ENCODE peak calls at places on chromosomes 7 and 10, in nine cellular contexts. M is suprapubic skin, C is prostate gland, F is Panc1, L is cardiac muscle cell, T is PC-9, V is tibial artery, D is adrenal gland, U is endothelial cell of umbilical vein. P is an unnamed sample. For H3K9me3 and H3K4me1, the result is how much of the 10 kb centered on the place peaks cover.

GRCh38 chr7:128410092-128410665 is 397 bp upstream of the IMPDH1 start:
- DNase-seq in C (peak), M (peak), D (peak), L (peak), T (peak), F (peak), U (peak), V (no peak), P (peak)

GRCh38 chr7:108030536-108030935 is 27.6 kb upstream of the LAMB1 start:
- DNase-seq in L (no peak), M (no peak), D (no peak), T (no peak), V (no peak), U (no peak), F (no peak), C (no peak), P (no peak)

GRCh38 chr10:44278669-44279337 is 106.1 kb downstream of the CXCL12 start:
- DNase-seq in F (no peak), M (no peak), D (peak), C (no peak), U (no peak), T (no peak), L (no peak), V (no peak), P (no peak)

GRCh38 chr7:94182066-94182465 is 177.9 kb upstream of the BET1 start:
- DNase-seq in L (no peak), M (no peak), V (no peak), C (no peak), F (peak), D (no peak), T (peak), U (peak), P (peak)

GRCh38 chr7:7454000-7454399 is 81.7 kb downstream of the COL28A1 start:
- DNase-seq in C (no peak), M (no peak), L (no peak), F (no peak), D (no peak), U (no peak), T (no peak), V (no peak), P (no peak)

GRCh38 chr10:35768011-35768410 is 125.9 kb upstream of the FZD8 start:
- DNase-seq in F (no peak), D (no peak), V (no peak), U (no peak), C (no peak), L (no peak), T (no peak), M (no peak), P (no peak)

GRCh38 chr10:123550680-123551096 is 115.5 kb upstream of the GPR26 start:
- DNase-seq in U (no peak), D (no peak), C (no peak), F (no peak), L (no peak), T (no peak), V (no peak), M (peak), P (no peak)

GRCh38 chr7:154343778-154344412 is 291.7 kb downstream of the DPP6 start:
- DNase-seq in F (no peak), U (no peak), V (no peak), D (no peak), T (no peak), M (no peak), C (no peak), L (no peak), P (no peak)

GRCh38 chr7:155997431-155998327 is 185.4 kb upstream of the SHH start:
- DNase-seq in L (no peak), T (no peak), D (peak), C (no peak), F (no peak), V (no peak), M (no peak), U (no peak), P (no peak)

GRCh38 chr10:132866601-132867381 is 75.6 kb downstream of the CFAP46 start:
- DNase-seq in V (peak), C (no peak), F (no peak), U (no peak), M (peak), D (no peak), L (no peak), T (no peak), P (no peak)

GRCh38 chr10:65348637-65349036 is 1577.2 kb upstream of the LRRTM3 start:
- DNase-seq in F (no peak), L (no peak), U (no peak), T (no peak), V (no peak), C (no peak), M (no peak), D (no peak), P (no peak)

GRCh38 chr7:101880536-101881443 is 63.4 kb downstream of the CUX1 start:
- DNase-seq in U (peak), V (no peak), T (no peak), F (peak), D (no peak), L (no peak), M (no peak), C (peak), P (no peak)

GRCh38 chr7:3730271-3730670 is 429.2 kb downstream of the SDK1 start:
- DNase-seq in D (no peak), F (no peak), T (no peak), V (no peak), C (no peak), L (no peak), U (no peak), M (no peak), P (no peak)

GRCh38 chr10:45557275-45557905 is 115.2 kb downstream of the ZFAND4 start:
- DNase-seq in C (no peak), M (no peak), T (no peak), F (no peak), V (no peak), D (no peak), L (no peak), U (peak), P (no peak)

GRCh38 chr7:2955177-2955768 is 88.4 kb downstream of the CARD11 start:
- DNase-seq in U (no peak), V (peak), F (no peak), D (no peak), L (no peak), M (no peak), T (no peak), C (no peak), P (no peak)

GRCh38 chr7:100942038-100942774 is 7.1 kb upstream of the MUC3A start:
- DNase-seq in C (peak), U (peak), D (no peak), T (no peak), F (peak), M (no peak), L (no peak), V (no peak), P (no peak)

GRCh38 chr10:60718891-60719290 is 59.4 kb upstream of the CDK1 start:
- DNase-seq in C (no peak), U (no peak), F (no peak), L (no peak), T (no peak), V (no peak), D (no peak), M (no peak), P (no peak)

GRCh38 chr10:5944389-5945202 is 32.7 kb downstream of the IL15RA start:
- DNase-seq in L (no peak), T (peak), U (peak), M (peak), F (peak), C (peak), D (peak), V (peak), P (no peak)

GRCh38 chr7:113659419-113659818 is 259.4 kb downstream of the PPP1R3A start:
- DNase-seq in T (no peak), C (no peak), D (no peak), V (no peak), F (no peak), M (no peak), L (no peak), U (no peak), P (no peak)

GRCh38 chr10:31928531-31929259 is at the start of gene ARHGAP12:
- DNase-seq in T (peak), U (peak), V (peak), F (no peak), C (peak), M (peak), D (peak), L (peak), P (peak)

GRCh38 chr10:100864981-100865380 is 47.8 kb upstream of the SLF2 start:
- DNase-seq in U (no peak), M (no peak), C (no peak), V (no peak), D (no peak), T (no peak), L (no peak), F (no peak), P (no peak)

GRCh38 chr10:100019824-100020160 is 10.0 kb upstream of the DNMBP start:
- DNase-seq in D (no peak), C (no peak), T (no peak), L (no peak), V (no peak), F (no peak), M (no peak), U (no peak), P (no peak)

GRCh38 chr10:23742807-23743206 is 303.9 kb downstream of the OTUD1 start:
- DNase-seq in U (no peak), M (no peak), V (no peak), T (no peak), C (peak), D (no peak), F (no peak), L (no peak), P (no peak)

GRCh38 chr7:45715471-45716352 is 141.5 kb downstream of the ADCY1 start:
- DNase-seq in L (no peak), T (no peak), U (no peak), D (no peak), C (no peak), M (no peak), V (no peak), F (no peak), P (no peak)

GRCh38 chr7:55969391-55969790 is 5.0 kb downstream of the NIPSNAP2 start:
- DNase-seq in T (no peak), F (no peak), D (no peak), C (no peak), U (no peak), L (no peak), V (no peak), M (no peak), P (no peak)

GRCh38 chr10:104935656-104936055 is 294.6 kb downstream of the SORCS3 start:
- DNase-seq in F (no peak), D (no peak), L (no peak), U (no peak), C (no peak), M (no peak), V (no peak), T (no peak), P (no peak)

GRCh38 chr7:148435715-148436114 is 154.9 kb upstream of the C7orf33 start:
- DNase-seq in V (no peak), D (no peak), L (no peak), F (no peak), U (no peak), M (no peak), T (no peak), C (no peak), P (no peak)

DNA sequence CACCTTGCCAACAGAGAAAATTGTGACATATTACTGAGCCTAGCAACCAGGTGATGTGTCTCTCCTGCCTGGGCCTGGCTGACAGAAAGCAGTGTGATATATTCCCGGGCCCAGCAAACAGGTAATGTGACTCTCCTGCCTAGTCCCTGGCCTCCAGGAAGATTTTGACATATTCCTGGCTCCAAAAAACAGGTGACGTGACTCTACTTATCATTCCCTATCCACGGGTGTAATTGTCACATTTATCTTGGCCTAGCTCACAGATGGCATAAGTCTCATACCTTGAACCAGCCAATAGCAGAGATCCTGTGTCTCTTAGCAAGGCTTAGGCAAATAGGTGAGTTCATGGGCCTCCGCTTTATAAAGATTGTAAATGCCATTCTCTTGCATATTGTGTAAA is 49.6 kb upstream of the ZNF680 start:
- DNase-seq in F (no peak), T (no peak), U (no peak), C (no peak), M (no peak), D (no peak), V (no peak), L (no peak), P (no peak)
- H3K9me3 ChIP-seq in F (under half), T (under half), U (under half), C (under half), M (under half), D (under half), V (under half), L (under half), P (under half)

GRCh38 chr7:130418306-130418705 is 22.5 kb downstream of the CEP41 start:
- DNase-seq in M (no peak), U (no peak), F (no peak), T (peak), C (no peak), L (no peak), D (no peak), V (no peak), P (no peak)

GRCh38 chr7:130421685-130422084 is 19.1 kb downstream of the CEP41 start:
- DNase-seq in U (no peak), V (no peak), L (peak), C (no peak), M (no peak), D (no peak), T (no peak), F (no peak), P (peak)

GRCh38 chr7:130423636-130424035 is 17.2 kb downstream of the CEP41 start:
- DNase-seq in D (no peak), F (no peak), V (no peak), L (no peak), M (no peak), C (no peak), T (no peak), U (no peak), P (no peak)

GRCh38 chr7:130419652-130420051 is 21.2 kb downstream of the CEP41 start:
- DNase-seq in U (no peak), V (no peak), L (no peak), M (no peak), T (no peak), D (no peak), C (no peak), F (no peak), P (no peak)

DNA sequence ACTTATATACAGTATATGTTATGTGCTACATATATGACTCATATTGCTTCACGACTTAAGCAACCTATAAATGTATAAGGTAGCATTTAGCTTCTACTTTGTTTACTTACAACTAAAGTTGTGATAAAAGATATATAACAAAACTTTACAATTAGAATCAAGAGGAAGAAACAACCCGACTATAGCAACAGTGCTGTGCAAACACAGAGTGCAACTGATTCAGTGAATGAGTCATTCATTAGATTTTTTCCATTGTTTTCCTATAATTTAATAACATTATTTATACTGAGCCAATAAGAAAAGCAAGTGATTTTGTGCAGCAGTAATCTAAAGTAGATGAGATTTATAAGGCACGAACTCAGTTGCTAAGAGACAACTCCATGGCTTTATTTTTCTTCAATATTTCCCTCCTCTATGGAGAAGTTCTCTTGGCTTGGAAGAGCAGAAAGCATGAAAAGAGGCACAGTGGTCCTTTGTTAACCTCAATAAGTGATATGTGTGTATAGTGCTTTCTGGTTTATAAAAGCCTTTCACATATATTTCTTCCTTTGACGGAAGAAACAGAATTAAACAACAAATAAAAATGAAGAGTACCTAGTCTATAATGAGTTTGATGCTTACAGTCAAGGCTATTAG is 19.8 kb downstream of the CEP41 start:
- DNase-seq in F (no peak), D (no peak), T (no peak), M (no peak), U (peak), C (no peak), V (no peak), L (no peak), P (no peak)
- H3K4me1 ChIP-seq in F (under half), D (under half), T (under half), M (under half), U (under half), C (under half), V (under half), L (under half), P (under half)

GRCh38 chr10:2933924-2934323 is 133.4 kb upstream of the PFKP start:
- DNase-seq in L (no peak), T (no peak), U (no peak), C (no peak), D (no peak), F (no peak), M (no peak), V (no peak), P (no peak)

GRCh38 chr10:2936816-2937215 is 130.5 kb upstream of the PFKP start:
- DNase-seq in L (no peak), C (no peak), F (no peak), M (no peak), D (no peak), U (no peak), V (no peak), T (no peak), P (peak)

GRCh38 chr10:2942937-2943336 is 124.4 kb upstream of the PFKP start:
- DNase-seq in C (no peak), T (no peak), F (no peak), D (no peak), V (no peak), U (no peak), L (no peak), M (no peak), P (no peak)

GRCh38 chr10:2935647-2936386 is 131.5 kb upstream of the PFKP start:
- DNase-seq in C (no peak), D (no peak), L (no peak), M (no peak), T (no peak), U (no peak), V (no peak), F (no peak), P (no peak)

DNA sequence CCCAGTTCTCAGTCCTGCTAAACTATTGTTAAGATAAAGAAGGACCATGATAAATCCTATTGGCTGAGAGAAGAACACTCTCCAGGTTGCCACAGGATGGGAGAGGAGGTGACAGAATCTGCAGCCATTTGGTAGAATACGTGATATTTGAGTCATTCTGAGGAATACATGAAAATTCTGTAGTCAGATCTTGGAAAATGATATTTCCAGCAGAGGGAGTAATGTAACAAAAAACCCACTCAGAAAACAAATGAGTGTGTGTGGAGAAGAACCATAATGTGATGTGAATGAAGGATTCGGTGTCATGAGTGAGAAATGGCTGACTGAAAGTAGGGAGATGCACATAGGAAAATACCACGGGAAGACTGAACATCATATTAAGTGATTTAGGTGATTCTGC is 128.5 kb upstream of the PFKP start:
- DNase-seq in C (no peak), D (no peak), U (peak), T (no peak), V (no peak), L (no peak), F (no peak), M (no peak), P (no peak)
- TF ChIP-seq CTCF in C (no peak), D (no peak), U (no peak), T (no peak), V (no peak), L (peak), F (peak), M (no peak), P (peak)

GRCh38 chr7:125876436-125876835 is 946.8 kb upstream of the POT1 start:
- DNase-seq in L (no peak), D (no peak), T (no peak), F (no peak), U (no peak), C (no peak), M (no peak), V (no peak), P (no peak)

GRCh38 chr7:125877251-125877650 is 947.6 kb upstream of the POT1 start:
- DNase-seq in C (no peak), T (no peak), D (no peak), F (no peak), U (no peak), M (no peak), L (no peak), V (no peak), P (no peak)

DNA sequence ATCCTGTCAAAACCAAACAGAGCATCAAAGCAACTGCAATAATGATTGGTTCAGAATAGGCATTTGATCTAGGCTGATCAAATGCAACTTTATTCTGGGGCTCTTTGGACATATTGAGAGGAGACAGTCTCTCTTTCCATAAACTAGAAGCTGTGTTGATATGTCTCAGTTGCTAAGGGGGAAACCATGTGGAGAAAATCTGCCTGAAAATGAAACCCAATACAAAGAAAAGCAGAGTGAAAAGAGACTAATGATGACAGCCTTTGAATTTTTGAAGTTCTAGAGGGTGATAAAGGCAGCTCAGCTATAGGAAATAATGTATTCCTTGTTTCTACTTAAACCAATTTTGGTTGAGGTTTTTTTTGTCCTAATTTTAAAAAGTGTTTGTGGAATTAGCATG is 941.8 kb upstream of the POT1 start:
- DNase-seq in F (no peak), U (no peak), V (no peak), C (no peak), D (no peak), L (no peak), M (no peak), T (no peak), P (no peak)
- H3K9me3 ChIP-seq in F (under half), U (under half), V (under half), C (under half), D (under half), L (under half), M (under half), T (under half), P (under half)